ENCODE peak calls at places on chromosomes 2 and 18, in six cellular contexts. W, U, Y, Q, S and H are unnamed samples.

GRCh38 chr2:45885111-45885685 is 233.7 kb downstream of the PRKCE start:
- DNase-seq in W (peak), U (no peak), Y (peak), Q (no peak), S (no peak), H (no peak)

GRCh38 chr2:85287721-85288120 is 40.1 kb downstream of the TGOLN2 start:
- DNase-seq in W (no peak), U (no peak), Y (no peak), Q (no peak), S (no peak), H (no peak)

GRCh38 chr2:181235683-181236459 is 221.3 kb upstream of the ITGA4 start:
- DNase-seq in W (no peak), U (no peak), Y (no peak), Q (no peak), S (no peak), H (no peak)

GRCh38 chr2:191362841-191363240 is 117.6 kb downstream of the MYO1B start:
- DNase-seq in W (no peak), U (no peak), Y (no peak), Q (no peak), S (no peak), H (no peak)

GRCh38 chr2:201447116-201447515 is 4.1 kb downstream of the TRAK2 start:
- DNase-seq in W (no peak), U (no peak), Y (no peak), Q (no peak), S (no peak), H (no peak)

GRCh38 chr2:28366496-28367282 is 26.0 kb upstream of the FOSL2 start:
- DNase-seq in W (no peak), U (no peak), Y (peak), Q (no peak), S (peak), H (no peak)

GRCh38 chr2:56705713-56706112 is 521.9 kb downstream of the CCDC85A start:
- DNase-seq in W (no peak), U (no peak), Y (no peak), Q (no peak), S (no peak), H (no peak)

GRCh38 chr2:71935291-71935848 is 212.3 kb downstream of the CYP26B1 start:
- DNase-seq in W (peak), U (no peak), Y (no peak), Q (peak), S (no peak), H (no peak)

GRCh38 chr2:241943961-241944575 is 74.5 kb downstream of the RTP5 start:
- DNase-seq in W (no peak), U (no peak), Y (peak), Q (peak), S (no peak), H (peak)

GRCh38 chr2:224085811-224086210 is 46.7 kb upstream of the SERPINE2 start:
- DNase-seq in W (peak), U (no peak), Y (no peak), Q (no peak), S (peak), H (no peak)

GRCh38 chr2:46824611-46825010 is 91.0 kb downstream of the MCFD2 start:
- DNase-seq in W (no peak), U (peak), Y (no peak), Q (no peak), S (no peak), H (no peak)

GRCh38 chr2:173059941-173060575 is 15.6 kb upstream of the MAP3K20 start:
- DNase-seq in W (peak), U (no peak), Y (no peak), Q (no peak), S (no peak), H (no peak)

GRCh38 chr2:25257931-25258771 is 83.6 kb downstream of the DNMT3A start:
- DNase-seq in W (no peak), U (no peak), Y (no peak), Q (no peak), S (no peak), H (peak)

GRCh38 chr18:48884306-48885235 is 66.2 kb downstream of the SMAD7 start:
- DNase-seq in W (no peak), U (no peak), Y (no peak), Q (peak), S (no peak), H (no peak)

GRCh38 chr18:616380-616995 is 19.7 kb downstream of the CLUL1 start:
- DNase-seq in W (peak), U (no peak), Y (peak), Q (no peak), S (peak), H (peak)

GRCh38 chr18:36015629-36016028 is 43.1 kb downstream of the RMP24 start:
- DNase-seq in W (no peak), U (no peak), Y (no peak), Q (no peak), S (no peak), H (no peak)

GRCh38 chr2:51013060-51013746 is 18.7 kb downstream of the NRXN1 start:
- DNase-seq in W (no peak), U (no peak), Y (peak), Q (no peak), S (no peak), H (no peak)

GRCh38 chr2:23381084-23381483 is 3.9 kb upstream of the KLHL29 start:
- DNase-seq in W (peak), U (no peak), Y (peak), Q (no peak), S (peak), H (no peak)

GRCh38 chr2:232838406-232838874 is 31.6 kb upstream of the SNORC start:
- DNase-seq in W (no peak), U (no peak), Y (no peak), Q (no peak), S (peak), H (no peak)

GRCh38 chr2:229980440-229981184 is 58.3 kb downstream of the FBXO36 start:
- DNase-seq in W (peak), U (no peak), Y (peak), Q (peak), S (peak), H (peak)

GRCh38 chr2:86825728-86826386 is 35.1 kb upstream of the CD8A start:
- DNase-seq in W (no peak), U (no peak), Y (no peak), Q (no peak), S (no peak), H (no peak)

GRCh38 chr2:191165190-191165643 is 14.4 kb upstream of the STAT4 start:
- DNase-seq in W (peak), U (no peak), Y (peak), Q (no peak), S (peak), H (peak)

GRCh38 chr2:151907933-151908882 is 80.0 kb upstream of the ARL5A start:
- DNase-seq in W (no peak), U (no peak), Y (no peak), Q (no peak), S (no peak), H (no peak)

GRCh38 chr2:99810241-99810640 is 320.4 kb upstream of the REV1 start:
- DNase-seq in W (no peak), U (no peak), Y (no peak), Q (no peak), S (no peak), H (no peak)

GRCh38 chr2:30664761-30665358 is 142.4 kb downstream of the CAPN13 start:
- DNase-seq in W (peak), U (no peak), Y (no peak), Q (no peak), S (peak), H (no peak)